ENCODE peak calls at places on chromosomes 2 and 18, in six cellular contexts. One of them, this sample, is unnamed.

GRCh38 chr2:162591403-162592083 is 247.0 kb downstream of the KCNH7 start:
- DNase-seq in esophagus muscularis mucosa: no peak
- DNase-seq in HepG2: no peak
- DNase-seq in IMR-90: no peak
- DNase-seq in right lobe of liver: no peak
- DNase-seq in ovary: no peak
- DNase-seq in this sample: no peak

GRCh38 chr18:79586436-79587297 is 92.9 kb upstream of the CTDP1 start:
- DNase-seq in esophagus muscularis mucosa: no peak
- DNase-seq in HepG2: no peak
- DNase-seq in IMR-90: no peak
- DNase-seq in right lobe of liver: peak; percentile 50
- DNase-seq in ovary: peak; percentile 10
- DNase-seq in this sample: peak; percentile 79

GRCh38 chr18:63309422-63309821 is 10.1 kb downstream of the BCL2 start:
- DNase-seq in esophagus muscularis mucosa: no peak
- DNase-seq in HepG2: no peak
- DNase-seq in IMR-90: no peak
- DNase-seq in right lobe of liver: no peak
- DNase-seq in ovary: no peak
- DNase-seq in this sample: no peak

GRCh38 chr2:73069855-73070650 is 1.5 kb downstream of the SFXN5 start:
- DNase-seq in esophagus muscularis mucosa: no peak
- DNase-seq in HepG2: peak; percentile 30
- DNase-seq in IMR-90: peak; percentile 34
- DNase-seq in right lobe of liver: no peak
- DNase-seq in ovary: no peak
- DNase-seq in this sample: no peak

GRCh38 chr2:191259001-191259400 is 13.8 kb downstream of the MYO1B start:
- DNase-seq in esophagus muscularis mucosa: no peak
- DNase-seq in HepG2: no peak
- DNase-seq in IMR-90: no peak
- DNase-seq in right lobe of liver: no peak
- DNase-seq in ovary: no peak
- DNase-seq in this sample: no peak

GRCh38 chr2:120833127-120833675 is 97.5 kb downstream of the GLI2 start:
- DNase-seq in esophagus muscularis mucosa: no peak
- DNase-seq in HepG2: no peak
- DNase-seq in IMR-90: no peak
- DNase-seq in right lobe of liver: no peak
- DNase-seq in ovary: no peak
- DNase-seq in this sample: no peak

GRCh38 chr2:120013569-120014223 is 819 bp downstream of the EPB41L5 start:
- DNase-seq in esophagus muscularis mucosa: no peak
- DNase-seq in HepG2: no peak
- DNase-seq in IMR-90: no peak
- DNase-seq in right lobe of liver: no peak
- DNase-seq in ovary: no peak
- DNase-seq in this sample: peak; percentile 36

GRCh38 chr2:157741819-157742484 is 113.3 kb upstream of the ACVR1C start:
- DNase-seq in esophagus muscularis mucosa: no peak
- DNase-seq in HepG2: no peak
- DNase-seq in IMR-90: no peak
- DNase-seq in right lobe of liver: peak; percentile 67
- DNase-seq in ovary: no peak
- DNase-seq in this sample: no peak

GRCh38 chr2:112714836-112715631 is 5.8 kb upstream of the NT5DC4 start:
- DNase-seq in esophagus muscularis mucosa: no peak
- DNase-seq in HepG2: no peak
- DNase-seq in IMR-90: peak; percentile 61
- DNase-seq in right lobe of liver: no peak
- DNase-seq in ovary: no peak
- DNase-seq in this sample: no peak

GRCh38 chr2:121429119-121429903 is 101.4 kb upstream of the RNU4ATAC start:
- DNase-seq in esophagus muscularis mucosa: no peak
- DNase-seq in HepG2: no peak
- DNase-seq in IMR-90: peak; percentile 51
- DNase-seq in right lobe of liver: no peak
- DNase-seq in ovary: no peak
- DNase-seq in this sample: no peak

GRCh38 chr2:158497486-158497885 is 40.7 kb downstream of the PKP4 start:
- DNase-seq in esophagus muscularis mucosa: no peak
- DNase-seq in HepG2: peak; percentile 55
- DNase-seq in IMR-90: peak; percentile 50
- DNase-seq in right lobe of liver: no peak
- DNase-seq in ovary: no peak
- DNase-seq in this sample: no peak

GRCh38 chr2:33135645-33136044 is 188.9 kb downstream of the LTBP1 start:
- DNase-seq in esophagus muscularis mucosa: no peak
- DNase-seq in HepG2: no peak
- DNase-seq in IMR-90: peak; percentile 52
- DNase-seq in right lobe of liver: no peak
- DNase-seq in ovary: no peak
- DNase-seq in this sample: no peak

GRCh38 chr2:170771049-170771937 is 1.1 kb downstream of the ERICH2 start:
- DNase-seq in esophagus muscularis mucosa: no peak
- DNase-seq in HepG2: peak; percentile 30
- DNase-seq in IMR-90: peak; percentile 15
- DNase-seq in right lobe of liver: no peak
- DNase-seq in ovary: no peak
- DNase-seq in this sample: peak; percentile 34

GRCh38 chr18:34772887-34773286 is 62.8 kb downstream of the DTNA start:
- DNase-seq in esophagus muscularis mucosa: no peak
- DNase-seq in HepG2: no peak
- DNase-seq in IMR-90: peak; percentile 79
- DNase-seq in right lobe of liver: no peak
- DNase-seq in ovary: no peak
- DNase-seq in this sample: no peak

GRCh38 chr18:79798999-79799370 is 1.2 kb downstream of the KCNG2 start:
- DNase-seq in esophagus muscularis mucosa: no peak
- DNase-seq in HepG2: no peak
- DNase-seq in IMR-90: no peak
- DNase-seq in right lobe of liver: peak; percentile 16
- DNase-seq in ovary: no peak
- DNase-seq in this sample: no peak

GRCh38 chr2:25371253-25372241 is 29.8 kb upstream of the DNMT3A start:
- DNase-seq in esophagus muscularis mucosa: no peak
- DNase-seq in HepG2: no peak
- DNase-seq in IMR-90: no peak
- DNase-seq in right lobe of liver: no peak
- DNase-seq in ovary: no peak
- DNase-seq in this sample: no peak

GRCh38 chr2:233839447-233839820 is 14.9 kb downstream of the HJURP start:
- DNase-seq in esophagus muscularis mucosa: no peak
- DNase-seq in HepG2: no peak
- DNase-seq in IMR-90: no peak
- DNase-seq in right lobe of liver: no peak
- DNase-seq in ovary: no peak
- DNase-seq in this sample: no peak

GRCh38 chr2:68253211-68254068 is 1.1 kb upstream of the PPP3R1 start:
- DNase-seq in esophagus muscularis mucosa: no peak
- DNase-seq in HepG2: peak; percentile 24
- DNase-seq in IMR-90: peak; percentile 30
- DNase-seq in right lobe of liver: no peak
- DNase-seq in ovary: no peak
- DNase-seq in this sample: no peak

GRCh38 chr2:241047253-241048010 is 49.0 kb downstream of the SNED1 start:
- DNase-seq in esophagus muscularis mucosa: no peak
- DNase-seq in HepG2: no peak
- DNase-seq in IMR-90: no peak
- DNase-seq in right lobe of liver: no peak
- DNase-seq in ovary: no peak
- DNase-seq in this sample: peak; percentile 26

GRCh38 chr2:203583696-203584095 is 48.6 kb upstream of the RAPH1 start:
- DNase-seq in esophagus muscularis mucosa: no peak
- DNase-seq in HepG2: no peak
- DNase-seq in IMR-90: peak; percentile 76
- DNase-seq in right lobe of liver: no peak
- DNase-seq in ovary: no peak
- DNase-seq in this sample: no peak

GRCh38 chr2:98876741-98877140 is 59.3 kb downstream of the CRACDL start:
- DNase-seq in esophagus muscularis mucosa: no peak
- DNase-seq in HepG2: no peak
- DNase-seq in IMR-90: no peak
- DNase-seq in right lobe of liver: no peak
- DNase-seq in ovary: no peak
- DNase-seq in this sample: no peak

GRCh38 chr2:73202156-73203054 is at the start of gene NOTO:
- DNase-seq in esophagus muscularis mucosa: no peak
- DNase-seq in HepG2: no peak
- DNase-seq in IMR-90: no peak
- DNase-seq in right lobe of liver: peak; percentile 49
- DNase-seq in ovary: no peak
- DNase-seq in this sample: peak; percentile 86

GRCh38 chr2:157747280-157747679 is 118.6 kb upstream of the ACVR1C start:
- DNase-seq in esophagus muscularis mucosa: no peak
- DNase-seq in HepG2: no peak
- DNase-seq in IMR-90: no peak
- DNase-seq in right lobe of liver: no peak
- DNase-seq in ovary: no peak
- DNase-seq in this sample: no peak

GRCh38 chr2:79181617-79182016 is 22.1 kb upstream of the REG3A start:
- DNase-seq in esophagus muscularis mucosa: no peak
- DNase-seq in HepG2: no peak
- DNase-seq in IMR-90: no peak
- DNase-seq in right lobe of liver: no peak
- DNase-seq in ovary: no peak
- DNase-seq in this sample: no peak

DNA sequence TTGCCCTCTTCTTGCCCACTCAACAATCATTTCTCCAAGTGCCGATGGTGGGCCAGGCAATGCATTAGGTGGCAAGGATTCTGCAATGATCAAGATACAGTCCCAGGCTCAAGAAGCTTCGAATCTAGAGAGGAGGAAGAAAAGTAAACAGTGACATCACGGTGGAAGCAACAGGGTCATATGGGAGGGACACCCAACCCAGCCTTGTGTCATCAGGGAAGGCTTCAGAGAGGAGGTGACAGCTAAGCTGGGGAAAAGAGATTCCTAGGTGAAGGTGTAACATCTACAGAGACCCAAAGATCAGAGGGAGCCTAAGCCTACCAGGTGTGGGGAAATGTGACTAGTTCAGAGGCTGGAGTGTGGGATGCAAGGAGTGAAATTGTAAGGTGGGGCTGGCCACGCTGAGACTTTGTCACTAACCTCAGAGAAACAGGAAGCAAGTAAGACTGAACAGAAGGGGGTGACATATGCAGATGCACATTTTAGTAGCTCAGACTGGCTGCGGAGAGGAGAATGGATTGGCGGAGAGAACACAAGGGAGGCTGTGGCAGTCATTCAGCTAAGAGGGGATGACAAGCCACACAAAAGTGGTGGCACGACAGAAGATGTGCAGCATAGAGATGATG is 104.9 kb downstream of the ANKRD44 start:
- DNase-seq in esophagus muscularis mucosa: peak; percentile 91
- DNase-seq in HepG2: no peak
- DNase-seq in IMR-90: no peak
- DNase-seq in right lobe of liver: no peak
- DNase-seq in ovary: no peak
- DNase-seq in this sample: no peak
- TF ChIP-seq POLR2A in esophagus muscularis mucosa: no peak
- TF ChIP-seq POLR2A in HepG2: no peak
- TF ChIP-seq POLR2A in IMR-90: no peak
- TF ChIP-seq POLR2A in right lobe of liver: no peak
- TF ChIP-seq POLR2A in ovary: no peak
- TF ChIP-seq POLR2A in this sample: no peak

DNA sequence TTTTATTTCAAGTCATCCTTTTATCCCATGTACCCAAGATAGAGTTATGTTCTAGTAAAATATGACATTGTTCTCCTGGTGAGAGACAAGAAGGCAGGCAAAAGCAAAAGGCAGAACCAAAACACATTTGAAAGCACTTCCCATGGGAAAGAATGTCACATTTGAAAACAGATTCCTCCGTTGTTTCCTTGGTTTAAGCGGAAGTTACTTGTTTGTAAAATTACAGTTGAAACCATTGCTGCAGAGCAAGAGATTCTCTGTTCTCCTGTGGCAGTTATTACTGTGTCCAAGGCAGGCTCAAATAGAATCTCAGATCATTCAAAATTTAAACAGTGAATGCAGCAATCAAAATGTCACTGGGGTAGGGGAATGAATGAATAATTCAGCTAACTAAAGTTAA is 149.6 kb downstream of the MTCL1 start:
- DNase-seq in esophagus muscularis mucosa: no peak
- DNase-seq in HepG2: no peak
- DNase-seq in IMR-90: peak; percentile 31
- DNase-seq in right lobe of liver: no peak
- DNase-seq in ovary: no peak
- DNase-seq in this sample: no peak
- H3K4me3 ChIP-seq in esophagus muscularis mucosa: no peak overlapping the region
- H3K4me3 ChIP-seq in HepG2: no peak overlapping the region
- H3K4me3 ChIP-seq in IMR-90: no peak overlapping the region
- H3K4me3 ChIP-seq in right lobe of liver: no peak overlapping the region
- H3K4me3 ChIP-seq in ovary: no peak overlapping the region
- H3K4me3 ChIP-seq in this sample: no peak overlapping the region

DNA sequence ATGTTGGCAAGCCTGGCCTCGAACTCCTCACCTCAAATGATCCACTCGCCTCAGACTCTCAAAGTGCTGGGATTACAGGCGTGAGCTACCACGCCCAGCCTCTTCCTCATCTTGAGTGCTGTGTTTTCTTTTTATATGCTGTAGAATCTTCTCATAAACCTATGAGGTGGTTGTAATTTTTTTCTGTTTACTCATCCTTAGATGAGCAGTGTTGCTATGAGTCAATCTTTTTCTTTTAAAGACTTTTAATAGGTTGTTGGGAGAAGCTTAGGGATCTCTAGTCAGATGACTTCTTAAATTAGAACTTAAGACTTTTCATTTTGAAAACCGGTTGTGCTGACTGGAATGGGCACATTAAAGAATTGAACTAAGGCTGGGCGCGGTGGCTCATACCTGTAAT is 8.7 kb upstream of the AAK1 start:
- DNase-seq in esophagus muscularis mucosa: no peak
- DNase-seq in HepG2: no peak
- DNase-seq in IMR-90: peak; percentile 94
- DNase-seq in right lobe of liver: no peak
- DNase-seq in ovary: no peak
- DNase-seq in this sample: no peak
- H3K27ac ChIP-seq in esophagus muscularis mucosa: no peak overlapping the region
- H3K27ac ChIP-seq in HepG2: no peak overlapping the region
- H3K27ac ChIP-seq in IMR-90: peak overlapping the region; percentile 65
- H3K27ac ChIP-seq in right lobe of liver: no peak overlapping the region
- H3K27ac ChIP-seq in ovary: no peak overlapping the region
- H3K27ac ChIP-seq in this sample: no peak overlapping the region

DNA sequence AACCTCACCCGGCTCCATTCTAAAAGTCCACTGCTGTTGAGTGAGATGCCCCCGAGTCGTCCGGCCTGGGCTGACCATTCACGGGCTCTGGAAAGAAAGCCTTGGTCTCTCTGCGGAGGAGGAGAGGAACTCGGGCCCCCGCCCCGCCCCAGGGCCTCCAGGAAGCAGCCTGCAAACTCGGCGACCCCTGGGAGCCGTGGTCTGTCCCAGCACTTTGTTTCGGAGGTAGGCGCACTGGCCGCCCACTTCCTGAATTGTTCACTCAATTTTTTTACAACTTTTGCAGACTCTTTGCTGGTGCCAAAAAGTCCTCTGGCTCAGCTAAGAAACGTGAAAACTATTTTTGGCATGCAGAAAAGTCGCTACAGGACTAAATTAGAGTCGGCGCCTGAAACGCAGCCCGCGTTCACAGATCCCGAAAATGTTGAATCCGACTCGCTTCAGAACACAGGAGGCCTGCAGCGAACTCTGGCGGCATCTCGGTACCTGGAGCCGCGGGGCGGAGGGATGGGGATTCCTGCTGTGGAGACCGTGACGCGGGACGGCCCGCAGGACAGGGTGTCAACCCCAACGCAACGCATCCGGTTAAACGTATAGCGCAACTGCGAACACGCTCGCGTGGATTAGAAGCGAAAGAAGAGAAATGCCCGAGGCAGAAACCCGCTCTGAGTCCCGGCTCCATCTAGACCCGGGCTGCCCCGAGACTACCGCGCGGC is 1.5 kb downstream of the PXDN start:
- DNase-seq in esophagus muscularis mucosa: peak; percentile 95
- DNase-seq in HepG2: no peak
- DNase-seq in IMR-90: peak; percentile 90
- DNase-seq in right lobe of liver: peak; percentile 59
- DNase-seq in ovary: peak; percentile 84
- DNase-seq in this sample: peak; percentile 88
- TF ChIP-seq POLR2A in esophagus muscularis mucosa: peak; percentile 15
- TF ChIP-seq POLR2A in HepG2: no peak
- TF ChIP-seq POLR2A in IMR-90: peak; percentile 55
- TF ChIP-seq POLR2A in right lobe of liver: no peak
- TF ChIP-seq POLR2A in ovary: no peak
- TF ChIP-seq POLR2A in this sample: no peak